ENCODE peak calls at places on chromosomes 6 and 20, in seven cellular contexts. D, U, X, S, P, V and Z are unnamed samples.
A peak's percentile ranks its signal among the peaks of the same experiment; 100 is the strongest.

GRCh38 chr20:25226433-25227316 is 21.2 kb upstream of the PYGB start:
- DNase-seq in D (no peak), U (no peak), X (no peak), S (no peak), P (no peak), V (no peak), Z (no peak)

GRCh38 chr6:94050515-94050914 is 631.2 kb upstream of the EPHA7 start:
- DNase-seq in D (no peak), U (no peak), X (no peak), S (no peak), P (no peak), V (no peak), Z (no peak)

GRCh38 chr6:87789198-87789899 is 87.3 kb upstream of the AKIRIN2 start:
- DNase-seq in D (no peak), U (peak; percentile 48), X (peak; percentile 40), S (no peak), P (no peak), V (no peak), Z (no peak)

GRCh38 chr6:26234421-26235239 is 130.4 kb upstream of the BTN3A2 start:
- DNase-seq in D (peak; percentile 85), U (peak; percentile 82), X (peak; percentile 76), S (peak; percentile 54), P (peak; percentile 50), V (peak; percentile 90), Z (peak; percentile 50)

GRCh38 chr20:41592516-41593192 is 25.5 kb downstream of the CHD6 start:
- DNase-seq in D (no peak), U (peak; percentile 18), X (no peak), S (no peak), P (no peak), V (no peak), Z (no peak)

GRCh38 chr20:20820780-20821495 is 108.5 kb upstream of the RALGAPA2 start:
- DNase-seq in D (no peak), U (no peak), X (no peak), S (no peak), P (no peak), V (no peak), Z (no peak)

GRCh38 chr6:11296449-11297375 is 64.2 kb upstream of the NEDD9 start:
- DNase-seq in D (peak; percentile 77), U (no peak), X (no peak), S (no peak), P (no peak), V (no peak), Z (no peak)

GRCh38 chr20:46826343-46826984 is 68.2 kb upstream of the EYA2 start:
- DNase-seq in D (no peak), U (peak; percentile 60), X (peak; percentile 14), S (no peak), P (no peak), V (no peak), Z (no peak)

GRCh38 chr20:61706562-61706961 is 359.1 kb downstream of the TAF4 start:
- DNase-seq in D (no peak), U (no peak), X (no peak), S (no peak), P (no peak), V (no peak), Z (no peak)

GRCh38 chr6:51526922-51527321 is 560.5 kb downstream of the PKHD1 start:
- DNase-seq in D (no peak), U (no peak), X (no peak), S (no peak), P (no peak), V (no peak), Z (no peak)

GRCh38 chr20:57383447-57384347 is 7.5 kb upstream of the RBM38 start:
- DNase-seq in D (peak; percentile 86), U (no peak), X (no peak), S (no peak), P (no peak), V (peak; percentile 58), Z (no peak)

GRCh38 chr6:33273129-33273923 is 1.5 kb downstream of the RPS18 start:
- DNase-seq in D (no peak), U (peak; percentile 11), X (no peak), S (no peak), P (no peak), V (peak; percentile 32), Z (no peak)

GRCh38 chr6:106882601-106883518 is 91.7 kb downstream of the CD24 start:
- DNase-seq in D (peak; percentile 69), U (no peak), X (no peak), S (no peak), P (no peak), V (no peak), Z (no peak)

GRCh38 chr6:98516869-98517268 is 317.5 kb upstream of the POU3F2 start:
- DNase-seq in D (no peak), U (no peak), X (no peak), S (no peak), P (no peak), V (no peak), Z (no peak)

DNA sequence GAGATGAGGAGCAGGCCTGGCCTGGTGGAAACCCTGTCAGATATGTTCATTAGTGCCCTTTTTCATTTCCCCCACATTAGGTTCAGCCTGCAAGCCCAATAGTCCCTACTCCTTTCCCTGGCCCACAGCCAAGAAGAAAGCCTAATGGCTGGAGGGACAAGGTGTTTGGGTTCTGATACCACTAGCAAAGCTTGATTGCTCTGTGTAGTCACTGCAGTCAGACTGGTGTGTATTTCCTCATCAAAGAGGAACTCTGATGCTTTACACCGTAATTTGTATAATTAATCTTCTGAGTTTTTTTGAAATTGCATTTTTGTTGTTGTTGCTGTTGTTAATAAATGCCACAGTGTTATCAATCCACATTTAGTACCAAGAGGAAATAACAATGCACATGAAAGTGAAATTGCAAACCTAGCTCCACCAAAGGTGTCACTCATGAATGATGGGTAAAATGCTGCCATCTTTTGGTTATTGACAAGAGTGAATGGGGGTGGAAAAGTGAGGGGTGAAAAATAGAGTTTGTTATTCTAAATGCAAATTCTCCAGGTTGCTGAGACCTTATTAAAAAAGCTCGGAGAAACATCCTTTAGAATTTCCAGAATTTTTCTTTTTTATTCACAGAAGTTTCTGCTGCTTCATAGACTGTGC is 320.2 kb upstream of the POU3F2 start:
- DNase-seq in D (no peak), U (no peak), X (no peak), S (no peak), P (no peak), V (no peak), Z (no peak)
- TF ChIP-seq CTCF in D (no peak), U (no peak), X (no peak), S (no peak), P (no peak), V (peak; percentile 22), Z (no peak)

GRCh38 chr6:21900730-21901129 is 307.2 kb downstream of the SOX4 start:
- DNase-seq in D (no peak), U (peak; percentile 91), X (no peak), S (peak; percentile 62), P (no peak), V (no peak), Z (no peak)
- TF ChIP-seq CTCF in D (no peak), U (no peak), X (no peak), S (no peak), P (no peak), V (no peak), Z (no peak)

GRCh38 chr6:124655856-124656255 is 306.4 kb upstream of the RNF217 start:
- DNase-seq in D (no peak), U (no peak), X (no peak), S (no peak), P (no peak), V (no peak), Z (no peak)

GRCh38 chr6:124658053-124658452 is 304.2 kb upstream of the RNF217 start:
- DNase-seq in D (no peak), U (no peak), X (no peak), S (no peak), P (no peak), V (no peak), Z (no peak)

GRCh38 chr6:124661231-124661630 is 301.0 kb upstream of the RNF217 start:
- DNase-seq in D (no peak), U (no peak), X (no peak), S (no peak), P (no peak), V (no peak), Z (no peak)

GRCh38 chr6:124660185-124660584 is 302.1 kb upstream of the RNF217 start:
- DNase-seq in D (no peak), U (no peak), X (no peak), S (no peak), P (no peak), V (no peak), Z (no peak)

GRCh38 chr6:124659427-124659826 is 302.8 kb upstream of the RNF217 start:
- DNase-seq in D (no peak), U (no peak), X (no peak), S (no peak), P (no peak), V (peak; percentile 25), Z (no peak)
- TF ChIP-seq CTCF in D (no peak), U (no peak), X (no peak), S (no peak), P (no peak), V (peak; percentile 43), Z (no peak)

GRCh38 chr6:110256366-110256765 is 76.1 kb downstream of the CDC40 start:
- DNase-seq in D (no peak), U (no peak), X (no peak), S (no peak), P (no peak), V (no peak), Z (no peak)

GRCh38 chr6:110255356-110255755 is 75.1 kb downstream of the CDC40 start:
- DNase-seq in D (peak; percentile 27), U (peak; percentile 24), X (peak; percentile 11), S (peak; percentile 4), P (peak; percentile 66), V (peak; percentile 8), Z (peak; percentile 23)

GRCh38 chr6:110246900-110247546 is 66.8 kb downstream of the CDC40 start:
- DNase-seq in D (no peak), U (no peak), X (no peak), S (no peak), P (no peak), V (no peak), Z (no peak)

GRCh38 chr6:110250058-110250457 is 69.8 kb downstream of the CDC40 start:
- DNase-seq in D (no peak), U (no peak), X (no peak), S (no peak), P (no peak), V (no peak), Z (no peak)

GRCh38 chr6:110250838-110251237 is 70.6 kb downstream of the CDC40 start:
- DNase-seq in D (no peak), U (no peak), X (no peak), S (no peak), P (no peak), V (no peak), Z (no peak)
- TF ChIP-seq CTCF in D (no peak), U (no peak), X (no peak), S (no peak), P (no peak), V (no peak), Z (no peak)

GRCh38 chr6:81105998-81106397 is 646.5 kb downstream of the TENT5A start:
- DNase-seq in D (no peak), U (no peak), X (no peak), S (no peak), P (no peak), V (no peak), Z (no peak)
- TF ChIP-seq CTCF in D (no peak), U (no peak), X (no peak), S (no peak), P (no peak), V (no peak), Z (no peak)

DNA sequence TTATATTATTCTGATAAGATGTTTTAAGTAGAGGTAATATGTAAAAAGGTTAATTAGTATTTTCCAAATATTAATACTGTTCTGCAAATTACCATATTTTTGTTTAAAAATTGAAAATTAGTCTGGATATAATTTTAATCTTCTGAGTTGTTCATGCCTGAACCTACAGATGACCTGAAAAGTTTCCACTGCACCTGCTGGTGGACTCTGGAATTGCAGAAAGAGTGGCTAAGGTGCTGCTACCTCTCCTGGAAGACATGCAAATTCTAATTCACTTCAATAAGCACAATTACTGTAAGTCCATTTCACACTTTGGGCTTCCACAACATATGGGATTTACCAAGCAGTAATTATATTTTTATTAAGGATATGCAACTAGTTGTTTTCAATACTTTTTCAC is 77.7 kb upstream of the OLIG3 start:
- DNase-seq in D (peak; percentile 77), U (peak; percentile 3), X (no peak), S (peak; percentile 1), P (peak; percentile 63), V (peak; percentile 59), Z (peak; percentile 56)
- TF ChIP-seq CTCF in D (peak; percentile 51), U (peak; percentile 39), X (peak; percentile 59), S (peak; percentile 67), P (peak; percentile 84), V (peak; percentile 82), Z (peak; percentile 90)